ENCODE peak calls at places on chromosomes 11 and 22, in nine cellular contexts. One of them, this sample, is unnamed.

GRCh38 chr22:36625102-36625501 is 78.5 kb downstream of the CACNG2 start:
- DNase-seq in fibroblast of the aortic adventitia: no peak
- DNase-seq in cardiac fibroblast: no peak
- DNase-seq in ovary: no peak
- DNase-seq in RWPE1: no peak
- DNase-seq in dorsolateral prefrontal cortex: no peak
- DNase-seq in IMR-90: no peak
- DNase-seq in foreskin fibroblast: no peak
- DNase-seq in A673: no peak
- DNase-seq in this sample: no peak

GRCh38 chr22:28670153-28670552 is 9.5 kb downstream of the TTC28 start:
- DNase-seq in fibroblast of the aortic adventitia: no peak
- DNase-seq in cardiac fibroblast: no peak
- DNase-seq in ovary: no peak
- DNase-seq in RWPE1: no peak
- DNase-seq in dorsolateral prefrontal cortex: no peak
- DNase-seq in IMR-90: no peak
- DNase-seq in foreskin fibroblast: peak; percentile 19
- DNase-seq in A673: peak; percentile 25
- DNase-seq in this sample: no peak

GRCh38 chr11:117239295-117239694 is 6.8 kb downstream of the RNF214 start:
- DNase-seq in fibroblast of the aortic adventitia: peak; percentile 88
- DNase-seq in cardiac fibroblast: peak; percentile 90
- DNase-seq in ovary: no peak
- DNase-seq in RWPE1: peak; percentile 78
- DNase-seq in dorsolateral prefrontal cortex: no peak
- DNase-seq in IMR-90: peak; percentile 96
- DNase-seq in foreskin fibroblast: peak; percentile 94
- DNase-seq in A673: no peak
- DNase-seq in this sample: peak; percentile 76

GRCh38 chr22:19723990-19724827 is 870 bp downstream of the GP1BB start:
- DNase-seq in fibroblast of the aortic adventitia: no peak
- DNase-seq in cardiac fibroblast: peak; percentile 22
- DNase-seq in ovary: no peak
- DNase-seq in RWPE1: no peak
- DNase-seq in dorsolateral prefrontal cortex: no peak
- DNase-seq in IMR-90: peak; percentile 18
- DNase-seq in foreskin fibroblast: no peak
- DNase-seq in A673: no peak
- DNase-seq in this sample: no peak

GRCh38 chr11:111091341-111091740 is 154.2 kb upstream of the POU2AF2 start:
- DNase-seq in fibroblast of the aortic adventitia: peak; percentile 68
- DNase-seq in cardiac fibroblast: peak; percentile 8
- DNase-seq in ovary: no peak
- DNase-seq in RWPE1: no peak
- DNase-seq in dorsolateral prefrontal cortex: no peak
- DNase-seq in IMR-90: no peak
- DNase-seq in foreskin fibroblast: no peak
- DNase-seq in A673: no peak
- DNase-seq in this sample: no peak

GRCh38 chr11:121365304-121365703 is 72.7 kb downstream of the SC5D start:
- DNase-seq in fibroblast of the aortic adventitia: no peak
- DNase-seq in cardiac fibroblast: no peak
- DNase-seq in ovary: no peak
- DNase-seq in RWPE1: no peak
- DNase-seq in dorsolateral prefrontal cortex: no peak
- DNase-seq in IMR-90: no peak
- DNase-seq in foreskin fibroblast: no peak
- DNase-seq in A673: no peak
- DNase-seq in this sample: no peak

GRCh38 chr22:42340695-42341383 is 70.4 kb upstream of the TCF20 start:
- DNase-seq in fibroblast of the aortic adventitia: no peak
- DNase-seq in cardiac fibroblast: no peak
- DNase-seq in ovary: no peak
- DNase-seq in RWPE1: no peak
- DNase-seq in dorsolateral prefrontal cortex: no peak
- DNase-seq in IMR-90: no peak
- DNase-seq in foreskin fibroblast: no peak
- DNase-seq in A673: no peak
- DNase-seq in this sample: no peak

GRCh38 chr11:1204381-1205101 is 18.3 kb upstream of the MUC5B start:
- DNase-seq in fibroblast of the aortic adventitia: no peak
- DNase-seq in cardiac fibroblast: no peak
- DNase-seq in ovary: no peak
- DNase-seq in RWPE1: no peak
- DNase-seq in dorsolateral prefrontal cortex: no peak
- DNase-seq in IMR-90: no peak
- DNase-seq in foreskin fibroblast: no peak
- DNase-seq in A673: no peak
- DNase-seq in this sample: no peak

GRCh38 chr22:26842103-26842502 is 184.7 kb downstream of the MIAT start:
- DNase-seq in fibroblast of the aortic adventitia: no peak
- DNase-seq in cardiac fibroblast: no peak
- DNase-seq in ovary: no peak
- DNase-seq in RWPE1: no peak
- DNase-seq in dorsolateral prefrontal cortex: no peak
- DNase-seq in IMR-90: no peak
- DNase-seq in foreskin fibroblast: no peak
- DNase-seq in A673: no peak
- DNase-seq in this sample: no peak

GRCh38 chr11:133501643-133502535 is 30.4 kb downstream of the OPCML start:
- DNase-seq in fibroblast of the aortic adventitia: no peak
- DNase-seq in cardiac fibroblast: no peak
- DNase-seq in ovary: no peak
- DNase-seq in RWPE1: no peak
- DNase-seq in dorsolateral prefrontal cortex: no peak
- DNase-seq in IMR-90: no peak
- DNase-seq in foreskin fibroblast: no peak
- DNase-seq in A673: no peak
- DNase-seq in this sample: no peak

GRCh38 chr11:78851883-78852586 is 277.4 kb upstream of the NARS2 start:
- DNase-seq in fibroblast of the aortic adventitia: no peak
- DNase-seq in cardiac fibroblast: no peak
- DNase-seq in ovary: no peak
- DNase-seq in RWPE1: no peak
- DNase-seq in dorsolateral prefrontal cortex: no peak
- DNase-seq in IMR-90: no peak
- DNase-seq in foreskin fibroblast: no peak
- DNase-seq in A673: no peak
- DNase-seq in this sample: no peak

DNA sequence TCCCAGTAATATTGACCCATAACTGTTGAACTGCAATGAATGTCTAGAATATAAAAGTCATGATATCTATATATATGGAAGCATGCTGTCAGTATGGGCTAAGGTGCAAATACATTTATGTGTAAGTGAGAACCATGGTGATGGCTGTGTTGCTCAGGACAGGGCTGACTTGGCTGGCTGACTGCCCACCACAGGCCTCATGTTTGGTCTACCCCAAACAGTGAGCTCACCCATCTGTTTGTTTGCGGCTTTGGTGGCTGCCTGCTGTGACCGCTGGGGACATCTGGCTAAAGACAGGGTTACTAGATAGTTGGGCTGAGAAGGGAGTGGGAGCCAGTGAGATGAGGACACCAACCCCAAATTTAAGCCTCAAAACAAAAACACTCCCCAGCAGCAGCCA is 6.3 kb downstream of the CD44 start:
- DNase-seq in fibroblast of the aortic adventitia: no peak
- DNase-seq in cardiac fibroblast: no peak
- DNase-seq in ovary: no peak
- DNase-seq in RWPE1: no peak
- DNase-seq in dorsolateral prefrontal cortex: no peak
- DNase-seq in IMR-90: peak; percentile 60
- DNase-seq in foreskin fibroblast: peak; percentile 67
- DNase-seq in A673: no peak
- DNase-seq in this sample: no peak
- TF ChIP-seq CTCF in fibroblast of the aortic adventitia: no peak
- TF ChIP-seq CTCF in cardiac fibroblast: no peak
- TF ChIP-seq CTCF in ovary: no peak
- TF ChIP-seq CTCF in RWPE1: no peak
- TF ChIP-seq CTCF in dorsolateral prefrontal cortex: no peak
- TF ChIP-seq CTCF in IMR-90: no peak
- TF ChIP-seq CTCF in foreskin fibroblast: no peak
- TF ChIP-seq CTCF in A673: no peak
- TF ChIP-seq CTCF in this sample: no peak

DNA sequence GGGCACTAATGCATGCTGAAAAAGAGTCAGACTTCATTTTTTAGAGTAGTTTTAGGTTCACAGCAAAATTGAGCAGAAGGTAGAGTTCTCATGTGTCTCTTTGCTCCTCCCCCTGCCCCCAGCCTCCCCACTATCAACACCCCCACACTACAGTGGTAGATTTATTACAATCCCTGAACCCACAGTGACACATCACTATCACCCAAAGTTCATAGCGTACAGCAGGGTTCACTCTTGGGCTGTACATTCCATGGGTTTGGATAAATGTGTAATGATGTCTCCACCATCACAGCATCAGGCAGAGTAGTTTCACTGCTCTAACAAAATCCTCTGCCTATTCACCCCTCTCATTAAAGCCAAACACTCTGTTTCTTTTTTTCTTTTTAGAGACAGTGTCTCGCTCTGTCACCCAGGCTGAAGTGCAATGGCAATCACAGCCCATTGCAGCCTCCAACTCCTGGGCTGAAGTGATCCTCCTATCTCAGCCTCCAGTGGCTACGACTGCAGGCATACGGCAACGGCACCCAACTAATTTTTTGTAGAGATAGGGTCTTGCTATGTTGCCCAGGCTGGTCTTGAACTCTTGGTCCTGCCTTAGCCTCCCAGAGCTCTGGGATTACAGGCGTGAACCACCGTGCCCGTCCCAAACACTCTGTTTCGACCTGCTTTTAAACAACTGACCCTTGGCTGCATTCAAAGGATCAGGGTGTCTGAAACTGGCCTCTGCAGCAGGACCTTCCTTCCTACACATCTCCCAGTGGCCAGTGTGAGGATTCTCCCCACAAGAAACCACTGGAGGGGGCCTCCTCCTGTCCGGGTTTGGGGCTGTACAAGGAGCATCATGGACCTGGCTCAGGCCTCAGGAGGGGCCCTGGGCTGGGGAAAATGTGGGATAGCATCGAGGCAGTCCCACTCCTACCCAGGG is 4.2 kb downstream of the BEST1 start:
- DNase-seq in fibroblast of the aortic adventitia: no peak
- DNase-seq in cardiac fibroblast: no peak
- DNase-seq in ovary: no peak
- DNase-seq in RWPE1: no peak
- DNase-seq in dorsolateral prefrontal cortex: no peak
- DNase-seq in IMR-90: no peak
- DNase-seq in foreskin fibroblast: peak; percentile 69
- DNase-seq in A673: no peak
- DNase-seq in this sample: no peak
- TF ChIP-seq CTCF in fibroblast of the aortic adventitia: no peak
- TF ChIP-seq CTCF in cardiac fibroblast: no peak
- TF ChIP-seq CTCF in ovary: peak; percentile 11
- TF ChIP-seq CTCF in RWPE1: no peak
- TF ChIP-seq CTCF in dorsolateral prefrontal cortex: no peak
- TF ChIP-seq CTCF in IMR-90: no peak
- TF ChIP-seq CTCF in foreskin fibroblast: no peak
- TF ChIP-seq CTCF in A673: no peak
- TF ChIP-seq CTCF in this sample: no peak

DNA sequence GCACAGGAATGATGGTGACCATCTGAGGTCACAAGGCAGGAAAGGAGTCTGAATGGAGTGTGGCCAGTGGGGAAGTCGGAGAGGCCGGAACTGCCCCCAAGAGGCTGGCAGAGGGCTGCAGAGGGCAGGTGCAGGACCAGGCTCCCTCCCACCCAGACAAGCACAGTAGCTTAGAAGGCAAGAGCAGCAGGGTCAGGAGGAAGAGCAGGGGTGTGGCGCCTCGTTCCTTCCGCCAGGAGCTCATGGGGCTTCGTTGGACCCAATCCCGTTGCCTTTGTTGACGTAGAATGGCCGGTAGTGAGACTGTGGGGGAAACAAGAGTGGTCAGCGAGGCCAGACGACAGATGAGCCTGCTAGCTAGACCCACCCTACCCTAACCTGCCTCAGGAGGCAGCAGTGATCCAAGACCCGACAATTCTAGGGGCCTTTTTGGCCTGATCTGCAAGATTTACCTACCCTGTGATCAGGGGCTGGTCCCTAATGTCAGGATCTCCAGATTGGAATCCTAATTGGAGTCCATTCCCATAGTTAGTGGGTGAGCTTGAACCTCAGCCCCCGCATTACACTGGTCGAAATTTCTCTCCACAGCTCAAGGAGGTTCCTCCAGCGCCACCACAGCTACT is 25.6 kb downstream of the TRIM29 start:
- DNase-seq in fibroblast of the aortic adventitia: no peak
- DNase-seq in cardiac fibroblast: no peak
- DNase-seq in ovary: no peak
- DNase-seq in RWPE1: no peak
- DNase-seq in dorsolateral prefrontal cortex: no peak
- DNase-seq in IMR-90: no peak
- DNase-seq in foreskin fibroblast: no peak
- DNase-seq in A673: no peak
- DNase-seq in this sample: no peak
- TF ChIP-seq CTCF in fibroblast of the aortic adventitia: no peak
- TF ChIP-seq CTCF in cardiac fibroblast: no peak
- TF ChIP-seq CTCF in ovary: no peak
- TF ChIP-seq CTCF in RWPE1: no peak
- TF ChIP-seq CTCF in dorsolateral prefrontal cortex: no peak
- TF ChIP-seq CTCF in IMR-90: no peak
- TF ChIP-seq CTCF in foreskin fibroblast: no peak
- TF ChIP-seq CTCF in A673: no peak
- TF ChIP-seq CTCF in this sample: no peak

DNA sequence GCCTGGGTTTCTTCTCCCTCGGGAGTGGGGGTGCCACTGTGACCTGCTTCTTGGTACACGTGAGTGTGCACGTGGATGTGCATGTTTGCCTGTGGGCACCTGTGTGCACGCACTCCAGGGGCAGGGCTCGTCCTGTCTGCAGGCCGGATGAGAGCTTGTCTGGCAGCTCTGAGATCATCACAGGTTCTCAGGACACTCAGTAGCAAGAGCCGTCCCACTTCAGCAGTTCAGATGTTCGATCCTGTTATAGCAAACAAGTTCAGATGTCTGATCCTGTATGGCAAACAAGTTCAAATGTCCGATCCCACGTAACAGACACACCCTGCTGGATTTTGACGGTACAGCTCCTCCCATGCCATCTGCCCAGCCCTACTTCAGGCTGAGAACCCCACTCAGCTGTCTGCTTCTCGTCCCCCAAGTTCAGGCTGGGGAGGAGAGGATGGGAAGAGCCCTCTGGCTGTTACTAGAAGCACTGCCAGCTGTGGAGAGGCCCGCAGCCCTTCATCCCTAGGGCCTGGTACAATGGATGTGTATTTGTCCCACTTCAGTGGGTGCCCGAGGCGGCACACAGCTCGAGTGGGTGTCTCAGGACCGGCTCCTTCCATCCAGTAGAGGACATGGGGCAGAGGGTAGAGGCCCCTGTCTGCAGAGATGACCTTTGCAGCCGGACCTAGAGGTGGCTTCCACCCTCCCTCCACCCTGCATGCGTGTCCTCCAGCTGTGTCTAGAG is 1126.9 kb downstream of the BRD1 start:
- DNase-seq in fibroblast of the aortic adventitia: no peak
- DNase-seq in cardiac fibroblast: no peak
- DNase-seq in ovary: no peak
- DNase-seq in RWPE1: no peak
- DNase-seq in dorsolateral prefrontal cortex: peak; percentile 45
- DNase-seq in IMR-90: no peak
- DNase-seq in foreskin fibroblast: no peak
- DNase-seq in A673: peak; percentile 11
- DNase-seq in this sample: no peak
- TF ChIP-seq CTCF in fibroblast of the aortic adventitia: no peak
- TF ChIP-seq CTCF in cardiac fibroblast: no peak
- TF ChIP-seq CTCF in ovary: no peak
- TF ChIP-seq CTCF in RWPE1: no peak
- TF ChIP-seq CTCF in dorsolateral prefrontal cortex: peak; percentile 53
- TF ChIP-seq CTCF in IMR-90: no peak
- TF ChIP-seq CTCF in foreskin fibroblast: no peak
- TF ChIP-seq CTCF in A673: peak; percentile 26
- TF ChIP-seq CTCF in this sample: no peak

GRCh38 chr22:39149915-39150847 is 2.3 kb downstream of the CBX7 start:
- DNase-seq in fibroblast of the aortic adventitia: no peak
- DNase-seq in cardiac fibroblast: no peak
- DNase-seq in ovary: no peak
- DNase-seq in RWPE1: no peak
- DNase-seq in dorsolateral prefrontal cortex: no peak
- DNase-seq in IMR-90: no peak
- DNase-seq in foreskin fibroblast: no peak
- DNase-seq in A673: no peak
- DNase-seq in this sample: no peak
- TF ChIP-seq CTCF in fibroblast of the aortic adventitia: no peak
- TF ChIP-seq CTCF in cardiac fibroblast: no peak
- TF ChIP-seq CTCF in ovary: no peak
- TF ChIP-seq CTCF in RWPE1: no peak
- TF ChIP-seq CTCF in dorsolateral prefrontal cortex: no peak
- TF ChIP-seq CTCF in IMR-90: no peak
- TF ChIP-seq CTCF in foreskin fibroblast: no peak
- TF ChIP-seq CTCF in A673: no peak
- TF ChIP-seq CTCF in this sample: no peak